ENCODE peak calls at places on chromosomes 5 and 9, in four cellular contexts. One of them, this sample, is unnamed.

GRCh38 chr9:89874351-89875321 is 269.8 kb downstream of the GADD45G start:
- DNase-seq in heart left ventricle: peak
- DNase-seq in Panc1: no peak
- DNase-seq in cardiac fibroblast: no peak
- DNase-seq in this sample: peak

GRCh38 chr5:123398058-123398728 is 25.0 kb downstream of the CEP120 start:
- DNase-seq in Panc1: no peak
- DNase-seq in cardiac fibroblast: no peak
- DNase-seq in heart left ventricle: no peak
- DNase-seq in this sample: no peak

GRCh38 chr9:37121881-37122280 is 1.5 kb downstream of the ZCCHC7 start:
- DNase-seq in Panc1: no peak
- DNase-seq in heart left ventricle: no peak
- DNase-seq in cardiac fibroblast: no peak
- DNase-seq in this sample: no peak

GRCh38 chr9:134839441-134840125 is 41.0 kb upstream of the FCN2 start:
- DNase-seq in Panc1: no peak
- DNase-seq in cardiac fibroblast: no peak
- DNase-seq in heart left ventricle: no peak
- DNase-seq in this sample: no peak

GRCh38 chr9:16126042-16126441 is 573.2 kb downstream of the CCDC171 start:
- DNase-seq in Panc1: no peak
- DNase-seq in heart left ventricle: no peak
- DNase-seq in cardiac fibroblast: no peak
- DNase-seq in this sample: no peak

GRCh38 chr9:94289691-94290090 is 30.6 kb downstream of the ZNF169 start:
- DNase-seq in Panc1: no peak
- DNase-seq in heart left ventricle: no peak
- DNase-seq in cardiac fibroblast: no peak
- DNase-seq in this sample: no peak

GRCh38 chr5:177116631-177117373 is 16.8 kb upstream of the NSD1 start:
- DNase-seq in cardiac fibroblast: peak
- DNase-seq in heart left ventricle: peak
- DNase-seq in Panc1: no peak
- DNase-seq in this sample: peak

GRCh38 chr5:137220523-137220927 is 278.6 kb downstream of the SPOCK1 start:
- DNase-seq in cardiac fibroblast: peak
- DNase-seq in Panc1: peak
- DNase-seq in heart left ventricle: no peak
- DNase-seq in this sample: no peak

GRCh38 chr5:103375356-103375755 is 116.8 kb downstream of the MACIR start:
- DNase-seq in Panc1: no peak
- DNase-seq in heart left ventricle: no peak
- DNase-seq in cardiac fibroblast: peak
- DNase-seq in this sample: no peak

GRCh38 chr9:110900917-110901316 is 137.4 kb downstream of the LPAR1 start:
- DNase-seq in heart left ventricle: no peak
- DNase-seq in Panc1: no peak
- DNase-seq in cardiac fibroblast: no peak
- DNase-seq in this sample: no peak

GRCh38 chr9:20621553-20622329 is 558 bp downstream of the MLLT3 start:
- DNase-seq in Panc1: no peak
- DNase-seq in heart left ventricle: peak
- DNase-seq in cardiac fibroblast: peak
- DNase-seq in this sample: peak

GRCh38 chr5:144265643-144266042 is 95.0 kb downstream of the KCTD16 start:
- DNase-seq in cardiac fibroblast: no peak
- DNase-seq in heart left ventricle: no peak
- DNase-seq in Panc1: no peak
- DNase-seq in this sample: no peak

GRCh38 chr9:131076347-131077195 is 19.8 kb upstream of the AIF1L start:
- DNase-seq in cardiac fibroblast: no peak
- DNase-seq in Panc1: no peak
- DNase-seq in heart left ventricle: no peak
- DNase-seq in this sample: no peak

GRCh38 chr9:120136685-120137084 is 443.3 kb downstream of the CDK5RAP2 start:
- DNase-seq in heart left ventricle: no peak
- DNase-seq in Panc1: no peak
- DNase-seq in cardiac fibroblast: no peak
- DNase-seq in this sample: no peak

GRCh38 chr9:84897362-84898094 is 228.0 kb downstream of the NTRK2 start:
- DNase-seq in heart left ventricle: no peak
- DNase-seq in cardiac fibroblast: no peak
- DNase-seq in Panc1: no peak
- DNase-seq in this sample: no peak

GRCh38 chr9:84899326-84899725 is 229.8 kb downstream of the NTRK2 start:
- DNase-seq in heart left ventricle: no peak
- DNase-seq in cardiac fibroblast: no peak
- DNase-seq in Panc1: no peak
- DNase-seq in this sample: no peak

GRCh38 chr9:84894859-84895258 is 225.3 kb downstream of the NTRK2 start:
- DNase-seq in cardiac fibroblast: no peak
- DNase-seq in Panc1: no peak
- DNase-seq in heart left ventricle: no peak
- DNase-seq in this sample: no peak

GRCh38 chr9:84898188-84898587 is 228.7 kb downstream of the NTRK2 start:
- DNase-seq in cardiac fibroblast: no peak
- DNase-seq in heart left ventricle: no peak
- DNase-seq in Panc1: no peak
- DNase-seq in this sample: no peak

DNA sequence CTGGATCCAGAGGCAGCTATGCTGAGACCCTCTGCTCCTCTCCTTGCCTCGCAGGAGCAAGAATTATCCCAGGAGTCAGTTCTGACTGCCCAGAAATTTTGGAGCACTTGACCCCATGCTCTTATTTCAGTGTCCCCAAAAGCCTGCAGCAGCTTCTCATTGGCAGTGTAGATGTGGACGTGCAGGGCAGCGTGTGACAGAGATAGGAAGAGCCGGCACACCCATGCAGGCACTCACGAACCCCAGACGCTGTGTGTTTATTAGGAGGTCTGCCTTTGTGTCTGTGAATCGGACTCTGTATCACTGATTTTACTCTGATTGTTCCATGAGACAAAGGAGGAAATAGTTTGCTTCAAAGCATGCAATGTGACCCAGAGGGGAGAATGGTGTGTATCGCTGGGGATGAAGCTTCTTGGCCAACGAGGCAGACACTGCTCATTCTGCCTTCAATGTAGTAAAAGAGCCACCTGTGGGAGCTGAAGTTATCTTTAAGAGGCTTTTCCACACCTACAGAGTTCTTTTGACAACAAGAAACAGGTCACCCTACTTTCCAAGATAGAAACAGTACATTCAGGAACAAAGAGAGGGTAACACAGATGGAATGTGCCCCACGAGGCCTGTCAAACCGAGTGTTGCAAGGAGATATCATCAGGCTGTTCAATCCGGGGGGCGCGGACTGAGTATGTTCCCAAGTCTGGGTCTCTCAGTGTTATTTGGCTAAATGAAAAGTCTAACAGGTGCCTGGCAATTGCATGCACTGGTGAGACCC is 224.0 kb downstream of the NTRK2 start:
- DNase-seq in Panc1: no peak
- DNase-seq in heart left ventricle: no peak
- DNase-seq in cardiac fibroblast: no peak
- DNase-seq in this sample: no peak
- H3K4me3 ChIP-seq in Panc1: no peak
- H3K4me3 ChIP-seq in heart left ventricle: no peak
- H3K4me3 ChIP-seq in cardiac fibroblast: no peak
- H3K4me3 ChIP-seq in this sample: no peak

GRCh38 chr9:1042466-1042865 is 7.7 kb upstream of the DMRT2 start:
- DNase-seq in Panc1: no peak
- DNase-seq in heart left ventricle: no peak
- DNase-seq in cardiac fibroblast: no peak
- DNase-seq in this sample: no peak
- H3K4me3 ChIP-seq in Panc1: no peak
- H3K4me3 ChIP-seq in heart left ventricle: peak
- H3K4me3 ChIP-seq in cardiac fibroblast: no peak
- H3K4me3 ChIP-seq in this sample: peak

GRCh38 chr5:171420429-171421231 is 1.2 kb downstream of the FGF18 start:
- DNase-seq in heart left ventricle: peak
- DNase-seq in cardiac fibroblast: peak
- DNase-seq in Panc1: no peak
- DNase-seq in this sample: no peak

GRCh38 chr5:171416160-171417049 is 3.0 kb upstream of the FGF18 start:
- DNase-seq in cardiac fibroblast: no peak
- DNase-seq in Panc1: no peak
- DNase-seq in heart left ventricle: no peak
- DNase-seq in this sample: peak

GRCh38 chr5:171419663-171420428 is 399 bp downstream of the FGF18 start:
- DNase-seq in heart left ventricle: no peak
- DNase-seq in Panc1: no peak
- DNase-seq in cardiac fibroblast: peak
- DNase-seq in this sample: no peak

GRCh38 chr5:171418982-171419662 is at the start of gene FGF18:
- DNase-seq in cardiac fibroblast: peak
- DNase-seq in Panc1: no peak
- DNase-seq in heart left ventricle: peak
- DNase-seq in this sample: peak

DNA sequence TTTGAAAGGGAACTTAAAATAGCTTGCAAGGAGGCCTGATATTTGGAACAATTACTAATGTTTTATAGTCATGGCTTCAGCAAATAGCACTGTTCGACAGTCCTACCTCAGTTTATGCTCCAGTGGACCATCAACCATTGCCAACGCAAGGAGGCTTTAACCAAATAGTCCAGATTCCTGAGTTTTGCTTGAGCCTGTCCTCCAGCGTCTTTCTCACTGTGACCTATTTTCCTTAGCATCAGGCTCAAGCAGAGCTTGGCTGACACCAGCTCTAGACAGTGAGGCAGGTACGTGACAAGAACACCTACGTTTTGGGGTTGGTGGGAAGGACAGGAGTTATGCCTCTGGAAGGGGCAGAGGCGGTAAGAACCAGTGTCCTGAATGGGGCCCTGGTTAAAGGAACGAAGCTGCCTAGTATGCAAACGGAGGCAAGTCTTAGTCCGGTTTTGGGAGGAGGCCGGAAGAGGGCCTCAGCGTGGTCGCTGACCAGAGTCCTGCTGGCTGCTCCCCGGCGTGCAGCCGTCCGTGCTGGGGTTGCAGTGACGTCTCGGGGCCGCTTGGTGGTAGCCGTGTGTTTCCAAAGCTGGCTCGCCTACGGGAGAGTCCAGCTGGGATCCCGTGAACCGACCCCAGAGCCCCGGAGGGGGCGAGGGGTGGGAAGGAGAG is 998 bp upstream of the FGF18 start:
- DNase-seq in heart left ventricle: peak
- DNase-seq in Panc1: peak
- DNase-seq in cardiac fibroblast: peak
- DNase-seq in this sample: peak
- H3K4me3 ChIP-seq in heart left ventricle: peak
- H3K4me3 ChIP-seq in Panc1: peak
- H3K4me3 ChIP-seq in cardiac fibroblast: peak
- H3K4me3 ChIP-seq in this sample: peak

DNA sequence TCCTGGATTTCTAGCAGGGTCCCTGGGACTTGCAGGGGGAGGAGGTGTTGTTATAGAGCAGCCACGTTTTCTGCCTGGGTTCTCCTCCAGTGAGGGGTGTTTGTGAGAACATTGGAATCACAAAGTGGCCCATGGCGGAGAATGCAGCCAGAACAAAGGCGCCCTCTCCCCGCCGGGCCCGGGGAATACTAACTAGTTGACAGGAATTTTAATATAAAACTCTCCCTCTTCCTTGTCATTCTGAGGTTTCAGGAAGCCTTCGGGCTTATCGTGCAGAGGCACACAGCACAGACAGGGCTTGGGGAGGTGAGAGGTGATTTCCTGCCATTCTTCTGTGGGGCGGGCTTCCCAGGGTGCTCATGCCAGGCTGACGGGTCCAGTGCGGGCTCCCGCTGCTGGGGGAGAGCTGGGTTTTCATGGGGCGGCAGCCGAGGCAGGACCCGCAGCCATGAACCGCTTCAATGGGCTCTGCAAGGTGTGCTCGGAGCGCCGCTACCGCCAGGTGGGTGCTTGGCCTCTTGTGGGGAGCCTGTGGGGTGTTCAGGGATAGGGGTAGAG is 37.7 kb downstream of the RGS3 start:
- DNase-seq in cardiac fibroblast: peak
- DNase-seq in heart left ventricle: peak
- DNase-seq in Panc1: no peak
- DNase-seq in this sample: no peak
- H3K4me3 ChIP-seq in cardiac fibroblast: no peak
- H3K4me3 ChIP-seq in heart left ventricle: peak
- H3K4me3 ChIP-seq in Panc1: no peak
- H3K4me3 ChIP-seq in this sample: peak

GRCh38 chr9:97041898-97042297 is 3.0 kb upstream of the CTSV start:
- DNase-seq in heart left ventricle: no peak
- DNase-seq in cardiac fibroblast: no peak
- DNase-seq in Panc1: no peak
- DNase-seq in this sample: no peak

GRCh38 chr9:97038551-97038908 is 412 bp downstream of the CTSV start:
- DNase-seq in Panc1: no peak
- DNase-seq in cardiac fibroblast: no peak
- DNase-seq in heart left ventricle: no peak
- DNase-seq in this sample: no peak

GRCh38 chr9:97038909-97039781 is at the start of gene CTSV:
- DNase-seq in Panc1: peak
- DNase-seq in heart left ventricle: peak
- DNase-seq in cardiac fibroblast: peak
- DNase-seq in this sample: peak
- H3K4me3 ChIP-seq in Panc1: peak
- H3K4me3 ChIP-seq in heart left ventricle: peak
- H3K4me3 ChIP-seq in cardiac fibroblast: peak
- H3K4me3 ChIP-seq in this sample: peak

GRCh38 chr9:33080534-33080933 is 4.1 kb upstream of the SMU1 start:
- DNase-seq in cardiac fibroblast: no peak
- DNase-seq in heart left ventricle: no peak
- DNase-seq in Panc1: no peak
- DNase-seq in this sample: no peak
- H3K4me3 ChIP-seq in cardiac fibroblast: no peak
- H3K4me3 ChIP-seq in heart left ventricle: no peak
- H3K4me3 ChIP-seq in Panc1: no peak
- H3K4me3 ChIP-seq in this sample: peak

DNA sequence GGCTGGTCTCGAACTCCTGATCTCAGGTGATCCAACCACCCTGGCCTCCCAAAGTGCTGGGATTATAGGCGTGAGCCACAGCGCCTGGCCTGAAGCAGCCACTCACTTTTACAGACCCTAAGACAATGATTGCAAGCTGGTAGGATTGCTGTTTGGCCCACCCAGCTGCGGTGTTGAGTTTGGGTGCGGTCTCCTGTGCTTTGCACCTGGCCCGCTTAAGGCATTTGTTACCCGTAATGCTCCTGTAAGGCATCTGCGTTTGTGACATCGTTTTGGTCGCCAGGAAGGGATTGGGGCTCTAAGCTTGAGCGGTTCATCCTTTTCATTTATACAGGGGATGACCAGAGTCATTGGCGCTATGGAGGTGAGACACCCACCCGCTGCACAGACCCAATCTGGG is 1.5 kb downstream of the CA9 start:
- DNase-seq in heart left ventricle: no peak
- DNase-seq in Panc1: no peak
- DNase-seq in cardiac fibroblast: no peak
- DNase-seq in this sample: no peak
- H3K4me3 ChIP-seq in heart left ventricle: peak
- H3K4me3 ChIP-seq in Panc1: no peak
- H3K4me3 ChIP-seq in cardiac fibroblast: no peak
- H3K4me3 ChIP-seq in this sample: peak